ENCODE peak calls at places on chromosomes 7 and 10, in eight cellular contexts. U is hippocampal formation; D is T-helper 22 cell; Q is fibroblast of the aortic adventitia; E is AG04450; T is hepatocyte; N is activated CD8-positive, alpha-beta memory T cell treated with anti-CD3 and anti-CD28 coated beads for 1 hour; L is amygdala. J is an unnamed sample.

GRCh38 chr7:128827971-128828711 is 2.1 kb upstream of the FLNC start:
- DNase-seq in U (no peak), D (no peak), Q (peak), E (no peak), T (peak), N (no peak), L (no peak), J (no peak)

GRCh38 chr7:54833021-54833467 is 74.0 kb upstream of the SEC61G start:
- DNase-seq in U (no peak), D (no peak), Q (no peak), E (no peak), T (no peak), N (no peak), L (peak), J (no peak)

GRCh38 chr10:73650537-73651331 is 5.1 kb downstream of the SYNPO2L start:
- DNase-seq in U (peak), D (no peak), Q (peak), E (peak), T (no peak), N (no peak), L (peak), J (no peak)

GRCh38 chr7:107468824-107469223 is 1.0 kb upstream of the GPR22 start:
- DNase-seq in U (no peak), D (no peak), Q (no peak), E (no peak), T (no peak), N (no peak), L (no peak), J (no peak)

GRCh38 chr10:102678842-102679289 is 34.6 kb downstream of the TRIM8 start:
- DNase-seq in U (peak), D (no peak), Q (no peak), E (no peak), T (peak), N (no peak), L (peak), J (peak)

GRCh38 chr10:43155716-43156115 is 17.5 kb downstream of the CSGALNACT2 start:
- DNase-seq in U (no peak), D (no peak), Q (no peak), E (no peak), T (no peak), N (no peak), L (no peak), J (no peak)

GRCh38 chr10:74542077-74542476 is 284.3 kb upstream of the KAT6B start:
- DNase-seq in U (no peak), D (no peak), Q (peak), E (peak), T (peak), N (no peak), L (no peak), J (no peak)

GRCh38 chr7:44075296-44076075 is 6.8 kb downstream of the POLM start:
- DNase-seq in U (no peak), D (no peak), Q (no peak), E (no peak), T (no peak), N (no peak), L (no peak), J (no peak)

GRCh38 chr10:31693499-31693898 is 235.1 kb downstream of the ARHGAP12 start:
- DNase-seq in U (no peak), D (no peak), Q (no peak), E (no peak), T (no peak), N (no peak), L (no peak), J (no peak)

GRCh38 chr7:70392282-70392681 is 739.7 kb upstream of the GALNT17 start:
- DNase-seq in U (no peak), D (no peak), Q (peak), E (no peak), T (peak), N (no peak), L (no peak), J (no peak)

GRCh38 chr7:84614821-84615506 is 420.4 kb upstream of the SEMA3A start:
- DNase-seq in U (no peak), D (no peak), Q (peak), E (no peak), T (no peak), N (no peak), L (no peak), J (no peak)

J was measured in WTC11.